ENCODE peak calls at places on chromosomes 5 and 9, in ten cellular contexts. D, K, B, R, H, U, O, X, M and C are unnamed samples.

GRCh38 chr5:181120311-181120710 is 10.7 kb downstream of the OR2V1 start:
- DNase-seq in D (peak), K (no peak), B (peak), R (no peak), H (no peak), U (no peak), O (peak), X (no peak), M (no peak), C (no peak)

GRCh38 chr5:157085930-157086329 is 22.9 kb downstream of the HAVCR2 start:
- DNase-seq in D (no peak), K (no peak), B (no peak), R (no peak), H (no peak), U (no peak), O (no peak), X (no peak), M (no peak), C (no peak)

GRCh38 chr9:37943329-37944265 is 39.7 kb upstream of the SLC25A51 start:
- DNase-seq in D (peak), K (no peak), B (peak), R (no peak), H (peak), U (no peak), O (peak), X (no peak), M (peak), C (peak)

GRCh38 chr5:146890733-146891440 is 12.3 kb upstream of the PPP2R2B start:
- DNase-seq in D (peak), K (no peak), B (no peak), R (no peak), H (no peak), U (no peak), O (peak), X (no peak), M (no peak), C (no peak)

GRCh38 chr5:157860898-157861894 is 2.3 kb upstream of the CLINT1 start:
- DNase-seq in D (no peak), K (no peak), B (no peak), R (no peak), H (no peak), U (peak), O (no peak), X (no peak), M (no peak), C (no peak)

GRCh38 chr5:17978954-17979353 is 344.7 kb downstream of the TAF11L14 start:
- DNase-seq in D (no peak), K (no peak), B (no peak), R (no peak), H (no peak), U (no peak), O (no peak), X (no peak), M (no peak), C (no peak)

GRCh38 chr9:28951945-28952344 is 1378.7 kb upstream of the C9orf72 start:
- DNase-seq in D (peak), K (no peak), B (no peak), R (no peak), H (no peak), U (peak), O (peak), X (no peak), M (no peak), C (peak)

GRCh38 chr5:75016896-75017295 is 35.5 kb downstream of the GCNT4 start:
- DNase-seq in D (no peak), K (no peak), B (no peak), R (no peak), H (peak), U (no peak), O (no peak), X (no peak), M (no peak), C (no peak)

GRCh38 chr5:155539958-155540595 is 526.5 kb downstream of the KIF4B start:
- DNase-seq in D (no peak), K (peak), B (no peak), R (no peak), H (no peak), U (no peak), O (no peak), X (no peak), M (no peak), C (no peak)

GRCh38 chr9:92165472-92165871 is 50.3 kb upstream of the SPTLC1 start:
- DNase-seq in D (no peak), K (no peak), B (no peak), R (no peak), H (no peak), U (peak), O (no peak), X (no peak), M (no peak), C (no peak)